ENCODE peak calls at places on chromosome 20, in four cellular contexts. One of them, this sample, is unnamed.

GRCh38 chr20:62711703-62712101 is 3.1 kb downstream of the NTSR1 start:
- DNase-seq in vagina: no peak
- DNase-seq in GM23338: no peak
- DNase-seq in endothelial cell of umbilical vein: no peak
- DNase-seq in this sample: no peak

GRCh38 chr20:52090036-52090435 is 101.5 kb downstream of the ZFP64 start:
- DNase-seq in vagina: no peak
- DNase-seq in GM23338: no peak
- DNase-seq in endothelial cell of umbilical vein: no peak
- DNase-seq in this sample: no peak

GRCh38 chr20:25281541-25281991 is 33.7 kb downstream of the PYGB start:
- DNase-seq in vagina: no peak
- DNase-seq in GM23338: no peak
- DNase-seq in endothelial cell of umbilical vein: no peak
- DNase-seq in this sample: peak; percentile 86

GRCh38 chr20:33482581-33482980 is 7.3 kb upstream of the CBFA2T2 start:
- DNase-seq in vagina: no peak
- DNase-seq in GM23338: no peak
- DNase-seq in endothelial cell of umbilical vein: no peak
- DNase-seq in this sample: peak; percentile 30

GRCh38 chr20:43584448-43585138 is 6.1 kb upstream of the IFT52 start:
- DNase-seq in vagina: no peak
- DNase-seq in GM23338: peak; percentile 22
- DNase-seq in endothelial cell of umbilical vein: no peak
- DNase-seq in this sample: no peak

GRCh38 chr20:25233016-25233772 is 14.7 kb upstream of the PYGB start:
- DNase-seq in vagina: no peak
- DNase-seq in GM23338: no peak
- DNase-seq in endothelial cell of umbilical vein: peak; percentile 48
- DNase-seq in this sample: no peak

GRCh38 chr20:58611236-58612020 is 39.7 kb upstream of the STX16 start:
- DNase-seq in vagina: no peak
- DNase-seq in GM23338: no peak
- DNase-seq in endothelial cell of umbilical vein: peak; percentile 26
- DNase-seq in this sample: peak; percentile 66

GRCh38 chr20:31693987-31694661 is 28.5 kb downstream of the BCL2L1 start:
- DNase-seq in vagina: no peak
- DNase-seq in GM23338: peak; percentile 46
- DNase-seq in endothelial cell of umbilical vein: no peak
- DNase-seq in this sample: no peak

GRCh38 chr20:21027569-21027968 is 78.6 kb downstream of the LINC00237 start:
- DNase-seq in vagina: no peak
- DNase-seq in GM23338: peak; percentile 87
- DNase-seq in endothelial cell of umbilical vein: no peak
- DNase-seq in this sample: no peak

GRCh38 chr20:52242237-52243230 is 51.0 kb upstream of the ZFP64 start:
- DNase-seq in vagina: no peak
- DNase-seq in GM23338: peak; percentile 66
- DNase-seq in endothelial cell of umbilical vein: peak; percentile 22
- DNase-seq in this sample: no peak

GRCh38 chr20:8901237-8902025 is 167.5 kb upstream of the PLCB4 start:
- DNase-seq in vagina: no peak
- DNase-seq in GM23338: peak; percentile 9
- DNase-seq in endothelial cell of umbilical vein: no peak
- DNase-seq in this sample: no peak

GRCh38 chr20:38497246-38497645 is 24.6 kb downstream of the RALGAPB start:
- DNase-seq in vagina: no peak
- DNase-seq in GM23338: no peak
- DNase-seq in endothelial cell of umbilical vein: no peak
- DNase-seq in this sample: no peak

GRCh38 chr20:32649697-32650471 is 23.9 kb downstream of the C20orf203 start:
- DNase-seq in vagina: no peak
- DNase-seq in GM23338: no peak
- DNase-seq in endothelial cell of umbilical vein: no peak
- DNase-seq in this sample: no peak

GRCh38 chr20:17525650-17526049 is 5.5 kb downstream of the BFSP1 start:
- DNase-seq in vagina: no peak
- DNase-seq in GM23338: peak; percentile 79
- DNase-seq in endothelial cell of umbilical vein: peak; percentile 22
- DNase-seq in this sample: no peak

GRCh38 chr20:49290608-49291191 is 12.8 kb upstream of the ZNFX1 start:
- DNase-seq in vagina: no peak
- DNase-seq in GM23338: peak; percentile 22
- DNase-seq in endothelial cell of umbilical vein: no peak
- DNase-seq in this sample: no peak

GRCh38 chr20:10616212-10616611 is 57.6 kb downstream of the JAG1 start:
- DNase-seq in vagina: no peak
- DNase-seq in GM23338: no peak
- DNase-seq in endothelial cell of umbilical vein: no peak
- DNase-seq in this sample: no peak

GRCh38 chr20:60244373-60245146 is 286.3 kb downstream of the CDH26 start:
- DNase-seq in vagina: peak; percentile 20
- DNase-seq in GM23338: no peak
- DNase-seq in endothelial cell of umbilical vein: no peak
- DNase-seq in this sample: no peak

GRCh38 chr20:63639093-63639860 is 12.4 kb upstream of the GMEB2 start:
- DNase-seq in vagina: no peak
- DNase-seq in GM23338: no peak
- DNase-seq in endothelial cell of umbilical vein: no peak
- DNase-seq in this sample: peak; percentile 97

GRCh38 chr20:58755751-58756524 is 63.3 kb downstream of the NPEPL1 start:
- DNase-seq in vagina: peak; percentile 42
- DNase-seq in GM23338: no peak
- DNase-seq in endothelial cell of umbilical vein: no peak
- DNase-seq in this sample: peak; percentile 42

GRCh38 chr20:32207211-32207625 is 325 bp downstream of the PLAGL2 start:
- DNase-seq in vagina: no peak
- DNase-seq in GM23338: peak; percentile 63
- DNase-seq in endothelial cell of umbilical vein: no peak
- DNase-seq in this sample: no peak

GRCh38 chr20:33279261-33279910 is 3.6 kb upstream of the BPIFB1 start:
- DNase-seq in vagina: no peak
- DNase-seq in GM23338: no peak
- DNase-seq in endothelial cell of umbilical vein: no peak
- DNase-seq in this sample: no peak

GRCh38 chr20:50385733-50386640 is 124.2 kb upstream of the PTPN1 start:
- DNase-seq in vagina: no peak
- DNase-seq in GM23338: no peak
- DNase-seq in endothelial cell of umbilical vein: no peak
- DNase-seq in this sample: peak; percentile 86

GRCh38 chr20:15289337-15289736 is 951.9 kb upstream of the FLRT3 start:
- DNase-seq in vagina: no peak
- DNase-seq in GM23338: no peak
- DNase-seq in endothelial cell of umbilical vein: no peak
- DNase-seq in this sample: no peak

GRCh38 chr20:52230406-52230805 is 38.8 kb upstream of the ZFP64 start:
- DNase-seq in vagina: no peak
- DNase-seq in GM23338: no peak
- DNase-seq in endothelial cell of umbilical vein: no peak
- DNase-seq in this sample: no peak

GRCh38 chr20:12531626-12532025 is 477.1 kb upstream of the SPTLC3 start:
- DNase-seq in vagina: no peak
- DNase-seq in GM23338: no peak
- DNase-seq in endothelial cell of umbilical vein: no peak
- DNase-seq in this sample: no peak

GRCh38 chr20:10309326-10309725 is 90.7 kb downstream of the SNAP25 start:
- DNase-seq in vagina: no peak
- DNase-seq in GM23338: no peak
- DNase-seq in endothelial cell of umbilical vein: peak; percentile 81
- DNase-seq in this sample: no peak

GRCh38 chr20:12927489-12927888 is 81.3 kb upstream of the SPTLC3 start:
- DNase-seq in vagina: no peak
- DNase-seq in GM23338: no peak
- DNase-seq in endothelial cell of umbilical vein: peak; percentile 23
- DNase-seq in this sample: no peak

DNA sequence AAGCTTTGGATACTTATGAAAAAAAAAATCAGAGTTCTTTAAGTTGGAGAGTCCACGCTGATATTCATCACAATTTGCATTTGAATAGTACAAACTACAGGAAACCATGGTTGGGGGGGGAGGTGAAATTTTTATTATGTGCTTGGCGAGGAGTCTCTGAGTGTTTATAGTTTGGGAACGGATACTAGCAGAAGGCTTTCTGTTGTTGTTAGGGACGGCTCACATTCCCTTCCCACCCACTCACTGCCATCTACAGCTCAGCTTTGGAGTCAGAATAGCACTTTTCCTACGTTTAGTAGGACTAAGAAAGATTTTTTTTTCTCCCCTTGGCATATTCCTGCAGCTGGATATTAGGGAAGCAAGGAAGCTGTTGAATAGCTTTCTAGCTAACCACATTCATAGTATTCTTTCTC is 235.0 kb upstream of the ZNF217 start:
- DNase-seq in vagina: no peak
- DNase-seq in GM23338: peak; percentile 51
- DNase-seq in endothelial cell of umbilical vein: peak; percentile 96
- DNase-seq in this sample: no peak
- TF ChIP-seq CTCF in vagina: no peak
- TF ChIP-seq CTCF in GM23338: peak; percentile 24
- TF ChIP-seq CTCF in endothelial cell of umbilical vein: no peak
- TF ChIP-seq CTCF in this sample: no peak

DNA sequence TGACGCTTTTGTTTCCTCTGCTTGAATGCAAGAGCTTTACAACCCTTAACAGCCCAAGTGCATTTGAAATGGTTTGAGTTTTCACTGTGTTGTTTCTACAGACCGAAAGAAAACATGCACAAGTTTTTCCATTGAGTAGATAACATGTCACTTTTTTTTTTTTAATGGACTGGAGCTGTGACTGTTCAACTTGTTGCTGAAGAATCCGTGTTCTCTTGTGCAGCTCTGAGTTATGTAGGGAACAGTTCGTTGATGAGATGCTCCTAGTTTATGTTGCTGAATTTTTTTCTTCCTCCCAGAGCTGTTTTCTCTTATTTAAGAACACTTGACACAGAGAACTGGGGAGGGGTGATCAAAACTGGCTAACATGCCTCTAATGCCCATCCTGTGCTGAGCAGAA is 89.3 kb downstream of the DTD1 start:
- DNase-seq in vagina: no peak
- DNase-seq in GM23338: no peak
- DNase-seq in endothelial cell of umbilical vein: no peak
- DNase-seq in this sample: no peak
- H3K27ac ChIP-seq in vagina: no peak overlapping the region
- H3K27ac ChIP-seq in GM23338: no peak overlapping the region
- H3K27ac ChIP-seq in endothelial cell of umbilical vein: no peak overlapping the region
- H3K27ac ChIP-seq in this sample: no peak overlapping the region

GRCh38 chr20:23298155-23298554 is 52.4 kb upstream of the NXT1 start:
- DNase-seq in vagina: no peak
- DNase-seq in GM23338: no peak
- DNase-seq in endothelial cell of umbilical vein: no peak
- DNase-seq in this sample: no peak

GRCh38 chr20:23298926-23299672 is 51.5 kb upstream of the NXT1 start:
- DNase-seq in vagina: no peak
- DNase-seq in GM23338: no peak
- DNase-seq in endothelial cell of umbilical vein: no peak
- DNase-seq in this sample: no peak

GRCh38 chr20:23295934-23296333 is 54.7 kb upstream of the NXT1 start:
- DNase-seq in vagina: no peak
- DNase-seq in GM23338: no peak
- DNase-seq in endothelial cell of umbilical vein: no peak
- DNase-seq in this sample: no peak

GRCh38 chr20:23294671-23295070 is 55.9 kb upstream of the NXT1 start:
- DNase-seq in vagina: no peak
- DNase-seq in GM23338: no peak
- DNase-seq in endothelial cell of umbilical vein: no peak
- DNase-seq in this sample: no peak

DNA sequence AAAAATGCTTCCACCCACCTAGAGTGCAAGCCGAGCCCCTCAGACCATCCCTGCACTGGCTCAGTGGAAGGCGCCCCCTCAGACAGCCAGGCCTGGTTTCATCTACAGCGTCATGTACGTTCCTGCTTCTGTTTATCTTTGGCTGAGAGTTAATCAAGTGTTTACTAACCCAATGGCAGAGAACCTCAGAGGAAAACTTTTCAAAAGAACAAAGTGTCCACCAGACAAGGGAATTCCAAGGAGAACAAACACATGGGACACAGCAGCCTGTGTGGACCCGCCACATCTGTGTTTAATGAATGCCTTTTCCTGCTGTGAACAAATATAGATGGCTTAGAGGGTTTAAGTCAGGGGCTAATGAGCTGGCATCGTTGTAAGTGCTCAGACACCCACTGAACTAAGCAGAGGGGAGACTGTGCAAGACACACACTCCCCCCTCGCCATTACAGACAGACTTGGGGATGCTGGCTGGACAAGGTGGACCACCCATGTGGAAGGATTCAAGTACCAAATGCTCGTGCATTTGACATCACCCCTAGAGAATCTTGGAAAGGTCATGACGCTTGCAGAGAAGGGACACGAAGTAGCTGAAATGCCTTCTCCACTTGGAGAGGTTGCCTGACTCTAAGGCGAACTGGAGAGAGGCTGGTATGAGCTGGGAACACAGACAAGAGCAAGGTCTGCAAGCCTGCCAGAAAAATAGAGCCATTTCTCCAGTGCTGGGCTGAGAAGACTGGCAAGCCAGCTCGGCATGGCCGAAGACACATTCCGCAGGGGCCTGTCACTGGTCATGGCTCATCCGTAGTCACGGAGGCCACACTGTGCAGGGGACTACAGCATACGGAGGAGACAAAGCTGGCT is 53.5 kb upstream of the NXT1 start:
- DNase-seq in vagina: no peak
- DNase-seq in GM23338: no peak
- DNase-seq in endothelial cell of umbilical vein: no peak
- DNase-seq in this sample: no peak
- TF ChIP-seq POLR2AphosphoS5 in vagina: no peak
- TF ChIP-seq POLR2AphosphoS5 in GM23338: no peak
- TF ChIP-seq POLR2AphosphoS5 in endothelial cell of umbilical vein: no peak
- TF ChIP-seq POLR2AphosphoS5 in this sample: no peak

GRCh38 chr20:61297981-61298380 is 45.9 kb downstream of the CDH4 start:
- DNase-seq in vagina: no peak
- DNase-seq in GM23338: no peak
- DNase-seq in endothelial cell of umbilical vein: no peak
- DNase-seq in this sample: peak; percentile 52

GRCh38 chr20:61297491-61297890 is 45.4 kb downstream of the CDH4 start:
- DNase-seq in vagina: no peak
- DNase-seq in GM23338: no peak
- DNase-seq in endothelial cell of umbilical vein: no peak
- DNase-seq in this sample: no peak

GRCh38 chr20:61295249-61295648 is 43.2 kb downstream of the CDH4 start:
- DNase-seq in vagina: no peak
- DNase-seq in GM23338: no peak
- DNase-seq in endothelial cell of umbilical vein: no peak
- DNase-seq in this sample: no peak

GRCh38 chr20:61296629-61297019 is 44.6 kb downstream of the CDH4 start:
- DNase-seq in vagina: no peak
- DNase-seq in GM23338: no peak
- DNase-seq in endothelial cell of umbilical vein: no peak
- DNase-seq in this sample: peak; percentile 56

GRCh38 chr20:61295726-61296628 is 43.9 kb downstream of the CDH4 start:
- DNase-seq in vagina: no peak
- DNase-seq in GM23338: no peak
- DNase-seq in endothelial cell of umbilical vein: no peak
- DNase-seq in this sample: peak; percentile 71
- TF ChIP-seq CTCF in vagina: no peak
- TF ChIP-seq CTCF in GM23338: no peak
- TF ChIP-seq CTCF in endothelial cell of umbilical vein: no peak
- TF ChIP-seq CTCF in this sample: no peak

GRCh38 chr20:45420125-45420524 is 4.2 kb downstream of the PIGT start:
- DNase-seq in vagina: no peak
- DNase-seq in GM23338: no peak
- DNase-seq in endothelial cell of umbilical vein: no peak
- DNase-seq in this sample: no peak
- H3K27ac ChIP-seq in vagina: no peak overlapping the region
- H3K27ac ChIP-seq in GM23338: no peak overlapping the region
- H3K27ac ChIP-seq in endothelial cell of umbilical vein: peak overlapping the region; percentile 64
- H3K27ac ChIP-seq in this sample: no peak overlapping the region

GRCh38 chr20:341682-342081 is 5.2 kb upstream of the NRSN2 start:
- DNase-seq in vagina: no peak
- DNase-seq in GM23338: no peak
- DNase-seq in endothelial cell of umbilical vein: peak; percentile 62
- DNase-seq in this sample: no peak
- TF ChIP-seq POLR2AphosphoS5 in vagina: no peak
- TF ChIP-seq POLR2AphosphoS5 in GM23338: no peak
- TF ChIP-seq POLR2AphosphoS5 in endothelial cell of umbilical vein: peak; percentile 27
- TF ChIP-seq POLR2AphosphoS5 in this sample: no peak